ENCODE peak calls at places on chromosomes 6 and 20, in four cellular contexts. M, Z, W and T are unnamed samples.

GRCh38 chr20:51021067-51022025 is 1.6 kb downstream of the KCNG1 start:
- DNase-seq in M (peak; percentile 48), Z (no peak), W (no peak), T (peak; percentile 44)

GRCh38 chr6:113854531-113855499 is 2.3 kb upstream of the MARCKS start:
- DNase-seq in M (peak; percentile 80), Z (peak; percentile 93), W (peak; percentile 53), T (no peak)

GRCh38 chr6:142903806-142904205 is 41.2 kb downstream of the HIVEP2 start:
- DNase-seq in M (peak; percentile 44), Z (no peak), W (no peak), T (peak; percentile 48)

GRCh38 chr6:20931093-20931492 is 396.8 kb downstream of the CDKAL1 start:
- DNase-seq in M (no peak), Z (no peak), W (no peak), T (no peak)

GRCh38 chr6:78835817-78836216 is 31.5 kb upstream of the IRAK1BP1 start:
- DNase-seq in M (no peak), Z (no peak), W (peak; percentile 20), T (peak; percentile 34)

GRCh38 chr20:24964518-24964838 is 15.4 kb downstream of the CST7 start:
- DNase-seq in M (no peak), Z (no peak), W (no peak), T (no peak)

GRCh38 chr6:7541175-7542064 is at the start of gene DSP:
- DNase-seq in M (peak; percentile 16), Z (peak; percentile 88), W (peak; percentile 79), T (peak; percentile 70)

GRCh38 chr20:57433658-57434389 is 42.6 kb downstream of the RBM38 start:
- DNase-seq in M (no peak), Z (peak; percentile 81), W (no peak), T (no peak)

GRCh38 chr6:3841711-3842565 is 7.2 kb upstream of the FAM50B start:
- DNase-seq in M (peak; percentile 52), Z (no peak), W (peak; percentile 69), T (peak; percentile 78)

GRCh38 chr6:33075568-33076405 is at the start of gene HLA-DPB1:
- DNase-seq in M (peak; percentile 47), Z (peak; percentile 78), W (peak; percentile 78), T (peak; percentile 73)

GRCh38 chr6:109894181-109894580 is 83.9 kb upstream of the GPR6 start:
- DNase-seq in M (no peak), Z (no peak), W (no peak), T (no peak)

GRCh38 chr20:52054123-52054522 is 137.5 kb downstream of the ZFP64 start:
- DNase-seq in M (no peak), Z (peak; percentile 76), W (no peak), T (no peak)

GRCh38 chr20:39850821-39851330 is 838.2 kb downstream of the MAFB start:
- DNase-seq in M (no peak), Z (no peak), W (no peak), T (no peak)

GRCh38 chr6:91562955-91563354 is 976.1 kb upstream of the MAP3K7 start:
- DNase-seq in M (peak; percentile 16), Z (no peak), W (no peak), T (no peak)

GRCh38 chr20:5863040-5863811 is 87.1 kb downstream of the TRMT6 start:
- DNase-seq in M (peak; percentile 49), Z (peak; percentile 76), W (peak; percentile 59), T (peak; percentile 87)

GRCh38 chr20:44011251-44011940 is 96.7 kb downstream of the TOX2 start:
- DNase-seq in M (no peak), Z (no peak), W (no peak), T (no peak)

GRCh38 chr20:60136640-60137411 is 178.6 kb downstream of the CDH26 start:
- DNase-seq in M (no peak), Z (no peak), W (no peak), T (no peak)

GRCh38 chr20:44187763-44188709 is 1.0 kb upstream of the JPH2 start:
- DNase-seq in M (peak; percentile 32), Z (no peak), W (no peak), T (no peak)

GRCh38 chr6:138572200-138572875 is 73.0 kb upstream of the NHSL1 start:
- DNase-seq in M (peak; percentile 90), Z (no peak), W (peak; percentile 72), T (peak; percentile 83)

GRCh38 chr6:39446909-39447308 is 124.4 kb upstream of the KCNK16 start:
- DNase-seq in M (peak; percentile 23), Z (no peak), W (no peak), T (no peak)

GRCh38 chr20:63112491-63113219 is 103.3 kb downstream of the YTHDF1 start:
- DNase-seq in M (no peak), Z (peak; percentile 43), W (no peak), T (no peak)

GRCh38 chr20:25484224-25484846 is 76.9 kb downstream of the GINS1 start:
- DNase-seq in M (no peak), Z (no peak), W (peak; percentile 22), T (peak; percentile 86)

GRCh38 chr6:168994966-168995365 is 258.7 kb downstream of the THBS2 start:
- DNase-seq in M (no peak), Z (no peak), W (no peak), T (no peak)

GRCh38 chr6:136639671-136640070 is 89.4 kb upstream of the MAP7 start:
- DNase-seq in M (no peak), Z (no peak), W (no peak), T (no peak)

GRCh38 chr6:158506577-158506976 is 53.3 kb upstream of the TMEM181 start:
- DNase-seq in M (peak; percentile 32), Z (no peak), W (no peak), T (no peak)
- TF ChIP-seq CTCF in M (peak; percentile 44), Z (no peak), W (no peak), T (peak; percentile 14)

GRCh38 chr6:158660331-158660730 is 10.5 kb downstream of the SYTL3 start:
- DNase-seq in M (no peak), Z (peak; percentile 75), W (peak; percentile 55), T (peak; percentile 47)
- TF ChIP-seq CTCF in M (peak; percentile 64), Z (peak; percentile 27), W (peak; percentile 48), T (peak; percentile 75)

GRCh38 chr20:20938131-20938530 is 168.0 kb downstream of the LINC00237 start:
- DNase-seq in M (no peak), Z (no peak), W (no peak), T (no peak)
- TF ChIP-seq CTCF in M (no peak), Z (no peak), W (no peak), T (no peak)

GRCh38 chr6:27492776-27493175 is 19.9 kb upstream of the ZNF184 start:
- DNase-seq in M (no peak), Z (no peak), W (no peak), T (no peak)

GRCh38 chr6:27494103-27494502 is 21.2 kb upstream of the ZNF184 start:
- DNase-seq in M (no peak), Z (no peak), W (no peak), T (no peak)

GRCh38 chr6:27500177-27500576 is 27.3 kb upstream of the ZNF184 start:
- DNase-seq in M (no peak), Z (no peak), W (no peak), T (no peak)

GRCh38 chr6:27494987-27495385 is 22.1 kb upstream of the ZNF184 start:
- DNase-seq in M (no peak), Z (no peak), W (no peak), T (no peak)

DNA sequence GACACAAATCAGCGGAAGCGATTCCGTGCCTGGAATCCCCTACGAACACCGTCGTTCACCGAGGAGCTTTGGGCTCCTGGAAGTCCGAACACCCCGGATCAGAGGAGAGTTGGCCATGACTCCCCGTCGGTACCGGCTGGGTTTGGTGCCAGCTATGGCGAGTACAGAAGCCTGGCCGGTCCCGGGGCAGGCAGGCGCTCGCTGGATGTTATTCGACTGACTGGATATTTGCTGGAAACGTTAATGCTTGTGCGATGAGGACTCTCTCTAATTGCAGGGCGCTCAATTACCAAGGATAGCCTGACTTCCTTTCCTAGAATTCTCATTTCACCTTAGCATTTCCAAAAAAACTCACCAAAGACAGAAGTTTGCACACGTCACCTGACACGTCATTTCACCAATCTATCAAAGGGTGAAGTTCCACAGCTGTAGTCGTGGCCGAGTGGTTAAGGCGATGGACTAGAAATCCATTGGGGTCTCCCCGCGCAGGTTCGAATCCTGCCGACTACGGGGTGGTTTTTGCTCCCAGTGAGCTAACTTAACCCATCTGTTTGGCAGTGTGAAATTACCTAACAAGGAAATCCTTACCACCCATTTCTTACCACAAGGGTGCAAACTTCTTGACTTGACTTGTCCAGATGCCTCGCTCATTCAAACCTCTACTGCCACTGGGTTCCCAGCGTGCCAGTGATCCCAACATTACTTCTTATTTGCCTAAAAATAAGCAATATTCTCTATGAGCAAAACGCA is 22.7 kb upstream of the ZNF184 start:
- DNase-seq in M (peak; percentile 75), Z (no peak), W (no peak), T (peak; percentile 87)
- TF ChIP-seq CTCF in M (no peak), Z (no peak), W (no peak), T (no peak)

GRCh38 chr6:27474672-27475071 is 1.8 kb upstream of the ZNF184 start:
- DNase-seq in M (no peak), Z (no peak), W (no peak), T (no peak)

GRCh38 chr6:27472182-27472616 is 706 bp downstream of the ZNF184 start:
- DNase-seq in M (peak; percentile 78), Z (no peak), W (peak; percentile 46), T (peak; percentile 68)

GRCh38 chr6:27474172-27474465 is 1.2 kb upstream of the ZNF184 start:
- DNase-seq in M (no peak), Z (no peak), W (no peak), T (no peak)

GRCh38 chr6:27471365-27472115 is 1.4 kb downstream of the ZNF184 start:
- DNase-seq in M (no peak), Z (no peak), W (no peak), T (no peak)

GRCh38 chr6:27472617-27473400 is at the start of gene ZNF184:
- DNase-seq in M (peak; percentile 99), Z (peak; percentile 97), W (peak; percentile 94), T (peak; percentile 91)
- TF ChIP-seq CTCF in M (peak; percentile 7), Z (no peak), W (no peak), T (no peak)

GRCh38 chr6:50056242-50056641 is 6.5 kb upstream of the DEFB112 start:
- DNase-seq in M (no peak), Z (no peak), W (no peak), T (no peak)

GRCh38 chr6:50062051-50062450 is 12.3 kb upstream of the DEFB112 start:
- DNase-seq in M (no peak), Z (no peak), W (no peak), T (peak; percentile 32)
- TF ChIP-seq CTCF in M (no peak), Z (no peak), W (no peak), T (peak; percentile 45)

DNA sequence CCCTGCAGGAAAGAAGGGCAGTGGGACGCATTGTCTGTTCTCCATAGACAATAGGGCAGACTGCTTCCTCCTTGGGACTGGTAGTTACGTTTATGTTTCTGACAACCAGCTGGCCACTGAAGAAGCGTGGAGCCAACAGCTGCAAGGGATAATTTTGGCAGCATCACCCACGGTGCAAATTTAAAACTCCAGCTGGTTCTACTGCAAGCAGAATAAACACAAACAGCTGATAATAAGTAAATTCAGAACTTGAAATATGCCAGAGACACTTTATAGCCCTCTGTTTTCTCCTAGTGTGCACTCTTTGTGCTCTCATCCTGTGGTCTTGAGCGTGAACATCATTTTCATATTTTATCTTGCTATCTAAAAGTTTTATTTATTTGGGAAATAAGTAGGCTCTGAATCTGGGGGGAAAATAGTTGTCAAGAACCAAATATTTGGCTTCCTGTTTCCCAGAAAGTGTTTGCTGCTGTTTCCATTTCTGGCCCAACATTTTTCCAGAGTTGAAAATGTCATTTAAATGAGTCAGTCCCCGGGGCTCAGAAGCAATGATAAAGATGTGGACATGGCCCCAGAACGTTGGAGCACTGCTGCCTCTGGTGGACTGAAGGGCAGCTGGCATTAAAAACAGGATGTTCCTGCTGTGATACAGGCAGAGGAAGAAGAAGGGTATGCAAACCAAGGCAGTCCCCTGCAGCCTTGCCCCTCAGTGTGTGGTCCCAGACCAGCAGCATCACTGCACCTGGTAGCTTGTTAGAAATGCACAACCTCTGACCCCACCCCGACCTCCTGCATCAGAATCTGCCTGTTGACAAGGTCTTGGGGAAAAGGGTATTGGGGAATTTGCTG is 12.5 kb upstream of the THBD start:
- DNase-seq in M (peak; percentile 63), Z (no peak), W (peak; percentile 52), T (peak; percentile 59)
- TF ChIP-seq CTCF in M (peak; percentile 54), Z (no peak), W (peak; percentile 25), T (peak; percentile 41)